ENCODE peak calls at places on chromosomes 2 and 18, in five cellular contexts. One of them, this sample, is unnamed.

GRCh38 chr2:38214209-38214717 is 138.3 kb upstream of the CYP1B1 start:
- DNase-seq in SK-N-SH: no peak
- DNase-seq in GM19239: no peak
- DNase-seq in naive thymus-derived CD8-positive, alpha-beta T cell: no peak
- DNase-seq in effector CD4-positive, alpha-beta T cell: no peak
- DNase-seq in this sample: no peak

GRCh38 chr2:181138816-181139215 is 158.4 kb downstream of the UBE2E3 start:
- DNase-seq in SK-N-SH: no peak
- DNase-seq in GM19239: no peak
- DNase-seq in naive thymus-derived CD8-positive, alpha-beta T cell: no peak
- DNase-seq in effector CD4-positive, alpha-beta T cell: no peak
- DNase-seq in this sample: no peak

GRCh38 chr2:196453613-196454047 is 185.9 kb upstream of the CCDC150 start:
- DNase-seq in SK-N-SH: peak
- DNase-seq in GM19239: peak
- DNase-seq in naive thymus-derived CD8-positive, alpha-beta T cell: peak
- DNase-seq in effector CD4-positive, alpha-beta T cell: no peak
- DNase-seq in this sample: peak

GRCh38 chr2:219049282-219049681 is 8.0 kb upstream of the CFAP65 start:
- DNase-seq in SK-N-SH: no peak
- DNase-seq in GM19239: no peak
- DNase-seq in naive thymus-derived CD8-positive, alpha-beta T cell: no peak
- DNase-seq in effector CD4-positive, alpha-beta T cell: no peak
- DNase-seq in this sample: no peak

GRCh38 chr2:58574873-58575272 is 333.7 kb upstream of the FANCL start:
- DNase-seq in SK-N-SH: no peak
- DNase-seq in GM19239: no peak
- DNase-seq in naive thymus-derived CD8-positive, alpha-beta T cell: no peak
- DNase-seq in effector CD4-positive, alpha-beta T cell: no peak
- DNase-seq in this sample: no peak

GRCh38 chr2:64485961-64486360 is 32.0 kb downstream of the LGALSL start:
- DNase-seq in SK-N-SH: no peak
- DNase-seq in GM19239: no peak
- DNase-seq in naive thymus-derived CD8-positive, alpha-beta T cell: no peak
- DNase-seq in effector CD4-positive, alpha-beta T cell: no peak
- DNase-seq in this sample: no peak

GRCh38 chr2:149740490-149740889 is 152.9 kb upstream of the MMADHC start:
- DNase-seq in SK-N-SH: no peak
- DNase-seq in GM19239: no peak
- DNase-seq in naive thymus-derived CD8-positive, alpha-beta T cell: no peak
- DNase-seq in effector CD4-positive, alpha-beta T cell: no peak
- DNase-seq in this sample: no peak

GRCh38 chr18:60235164-60235563 is 137.4 kb downstream of the MC4R start:
- DNase-seq in SK-N-SH: no peak
- DNase-seq in GM19239: no peak
- DNase-seq in naive thymus-derived CD8-positive, alpha-beta T cell: no peak
- DNase-seq in effector CD4-positive, alpha-beta T cell: no peak
- DNase-seq in this sample: no peak

GRCh38 chr2:189440947-189441708 is at the start of gene WDR75:
- DNase-seq in SK-N-SH: peak
- DNase-seq in GM19239: peak
- DNase-seq in naive thymus-derived CD8-positive, alpha-beta T cell: peak
- DNase-seq in effector CD4-positive, alpha-beta T cell: peak
- DNase-seq in this sample: peak

GRCh38 chr18:36798738-36799473 is 29.9 kb downstream of the TPGS2 start:
- DNase-seq in SK-N-SH: no peak
- DNase-seq in GM19239: no peak
- DNase-seq in naive thymus-derived CD8-positive, alpha-beta T cell: no peak
- DNase-seq in effector CD4-positive, alpha-beta T cell: no peak
- DNase-seq in this sample: no peak

GRCh38 chr2:66721776-66722175 is 286.9 kb downstream of the MEIS1 start:
- DNase-seq in SK-N-SH: no peak
- DNase-seq in GM19239: no peak
- DNase-seq in naive thymus-derived CD8-positive, alpha-beta T cell: no peak
- DNase-seq in effector CD4-positive, alpha-beta T cell: no peak
- DNase-seq in this sample: no peak

GRCh38 chr2:100629309-100629708 is 66.5 kb downstream of the PDCL3 start:
- DNase-seq in SK-N-SH: no peak
- DNase-seq in GM19239: no peak
- DNase-seq in naive thymus-derived CD8-positive, alpha-beta T cell: no peak
- DNase-seq in effector CD4-positive, alpha-beta T cell: no peak
- DNase-seq in this sample: no peak

GRCh38 chr2:181124499-181124898 is 144.1 kb downstream of the UBE2E3 start:
- DNase-seq in SK-N-SH: no peak
- DNase-seq in GM19239: no peak
- DNase-seq in naive thymus-derived CD8-positive, alpha-beta T cell: no peak
- DNase-seq in effector CD4-positive, alpha-beta T cell: no peak
- DNase-seq in this sample: no peak

GRCh38 chr2:138087761-138088602 is 123.7 kb downstream of the HNMT start:
- DNase-seq in SK-N-SH: no peak
- DNase-seq in GM19239: no peak
- DNase-seq in naive thymus-derived CD8-positive, alpha-beta T cell: no peak
- DNase-seq in effector CD4-positive, alpha-beta T cell: no peak
- DNase-seq in this sample: no peak

GRCh38 chr18:11807233-11807632 is 44.0 kb upstream of the CHMP1B start:
- DNase-seq in SK-N-SH: no peak
- DNase-seq in GM19239: no peak
- DNase-seq in naive thymus-derived CD8-positive, alpha-beta T cell: no peak
- DNase-seq in effector CD4-positive, alpha-beta T cell: no peak
- DNase-seq in this sample: no peak

GRCh38 chr18:35322486-35323258 is 21.5 kb downstream of the ZNF24 start:
- DNase-seq in SK-N-SH: no peak
- DNase-seq in GM19239: no peak
- DNase-seq in naive thymus-derived CD8-positive, alpha-beta T cell: no peak
- DNase-seq in effector CD4-positive, alpha-beta T cell: no peak
- DNase-seq in this sample: no peak

GRCh38 chr2:240796543-240797499 is 23.2 kb downstream of the KIF1A start:
- DNase-seq in SK-N-SH: no peak
- DNase-seq in GM19239: no peak
- DNase-seq in naive thymus-derived CD8-positive, alpha-beta T cell: no peak
- DNase-seq in effector CD4-positive, alpha-beta T cell: no peak
- DNase-seq in this sample: no peak

GRCh38 chr2:97660044-97660774 is 3.6 kb downstream of the ACTR1B start:
- DNase-seq in SK-N-SH: no peak
- DNase-seq in GM19239: no peak
- DNase-seq in naive thymus-derived CD8-positive, alpha-beta T cell: no peak
- DNase-seq in effector CD4-positive, alpha-beta T cell: no peak
- DNase-seq in this sample: no peak

GRCh38 chr2:42828487-42829416 is 36.4 kb upstream of the HAAO start:
- DNase-seq in SK-N-SH: peak
- DNase-seq in GM19239: peak
- DNase-seq in naive thymus-derived CD8-positive, alpha-beta T cell: peak
- DNase-seq in effector CD4-positive, alpha-beta T cell: peak
- DNase-seq in this sample: peak

GRCh38 chr2:205758051-205758450 is 75.8 kb downstream of the NRP2 start:
- DNase-seq in SK-N-SH: no peak
- DNase-seq in GM19239: no peak
- DNase-seq in naive thymus-derived CD8-positive, alpha-beta T cell: no peak
- DNase-seq in effector CD4-positive, alpha-beta T cell: no peak
- DNase-seq in this sample: no peak

GRCh38 chr18:77124452-77124922 is 8.1 kb downstream of the MBP start:
- DNase-seq in SK-N-SH: no peak
- DNase-seq in GM19239: no peak
- DNase-seq in naive thymus-derived CD8-positive, alpha-beta T cell: no peak
- DNase-seq in effector CD4-positive, alpha-beta T cell: peak
- DNase-seq in this sample: no peak

GRCh38 chr2:177353084-177353483 is 39.5 kb upstream of the AGPS start:
- DNase-seq in SK-N-SH: no peak
- DNase-seq in GM19239: no peak
- DNase-seq in naive thymus-derived CD8-positive, alpha-beta T cell: no peak
- DNase-seq in effector CD4-positive, alpha-beta T cell: no peak
- DNase-seq in this sample: no peak

GRCh38 chr2:189285962-189286648 is 106.5 kb upstream of the COL5A2 start:
- DNase-seq in SK-N-SH: no peak
- DNase-seq in GM19239: no peak
- DNase-seq in naive thymus-derived CD8-positive, alpha-beta T cell: no peak
- DNase-seq in effector CD4-positive, alpha-beta T cell: no peak
- DNase-seq in this sample: no peak

GRCh38 chr18:77320960-77321559 is 71.4 kb downstream of the GALR1 start:
- DNase-seq in SK-N-SH: no peak
- DNase-seq in GM19239: no peak
- DNase-seq in naive thymus-derived CD8-positive, alpha-beta T cell: no peak
- DNase-seq in effector CD4-positive, alpha-beta T cell: no peak
- DNase-seq in this sample: no peak

GRCh38 chr2:71611247-71611646 is 157.9 kb downstream of the DYSF start:
- DNase-seq in SK-N-SH: peak
- DNase-seq in GM19239: no peak
- DNase-seq in naive thymus-derived CD8-positive, alpha-beta T cell: no peak
- DNase-seq in effector CD4-positive, alpha-beta T cell: no peak
- DNase-seq in this sample: no peak

GRCh38 chr2:238510911-238511613 is 84.3 kb downstream of the ASB1 start:
- DNase-seq in SK-N-SH: no peak
- DNase-seq in GM19239: no peak
- DNase-seq in naive thymus-derived CD8-positive, alpha-beta T cell: peak
- DNase-seq in effector CD4-positive, alpha-beta T cell: no peak
- DNase-seq in this sample: no peak

GRCh38 chr2:5125017-5125730 is 567.0 kb upstream of the SOX11 start:
- DNase-seq in SK-N-SH: no peak
- DNase-seq in GM19239: no peak
- DNase-seq in naive thymus-derived CD8-positive, alpha-beta T cell: no peak
- DNase-seq in effector CD4-positive, alpha-beta T cell: no peak
- DNase-seq in this sample: no peak

GRCh38 chr2:10537522-10538195 is 89.5 kb upstream of the ODC1 start:
- DNase-seq in SK-N-SH: no peak
- DNase-seq in GM19239: no peak
- DNase-seq in naive thymus-derived CD8-positive, alpha-beta T cell: peak
- DNase-seq in effector CD4-positive, alpha-beta T cell: no peak
- DNase-seq in this sample: no peak

GRCh38 chr2:48738806-48739205 is 16.7 kb downstream of the LHCGR start:
- DNase-seq in SK-N-SH: no peak
- DNase-seq in GM19239: no peak
- DNase-seq in naive thymus-derived CD8-positive, alpha-beta T cell: no peak
- DNase-seq in effector CD4-positive, alpha-beta T cell: no peak
- DNase-seq in this sample: no peak

GRCh38 chr2:232026941-232027340 is 65.4 kb downstream of the DIS3L2 start:
- DNase-seq in SK-N-SH: no peak
- DNase-seq in GM19239: peak
- DNase-seq in naive thymus-derived CD8-positive, alpha-beta T cell: no peak
- DNase-seq in effector CD4-positive, alpha-beta T cell: no peak
- DNase-seq in this sample: no peak

GRCh38 chr2:146764301-146764700 is 1080.5 kb upstream of the ACVR2A start:
- DNase-seq in SK-N-SH: no peak
- DNase-seq in GM19239: no peak
- DNase-seq in naive thymus-derived CD8-positive, alpha-beta T cell: no peak
- DNase-seq in effector CD4-positive, alpha-beta T cell: no peak
- DNase-seq in this sample: no peak

GRCh38 chr2:192940767-192941166 is 746.0 kb upstream of the TMEFF2 start:
- DNase-seq in SK-N-SH: no peak
- DNase-seq in GM19239: no peak
- DNase-seq in naive thymus-derived CD8-positive, alpha-beta T cell: no peak
- DNase-seq in effector CD4-positive, alpha-beta T cell: no peak
- DNase-seq in this sample: no peak

GRCh38 chr2:172710584-172711024 is 25.0 kb upstream of the RAPGEF4 start:
- DNase-seq in SK-N-SH: peak
- DNase-seq in GM19239: no peak
- DNase-seq in naive thymus-derived CD8-positive, alpha-beta T cell: no peak
- DNase-seq in effector CD4-positive, alpha-beta T cell: peak
- DNase-seq in this sample: peak

This sample was measured in T follicular helper cell.